ENCODE peak calls at places on chromosomes 13 and 19, in four cellular contexts. One of them, this sample, is unnamed. For H3K4me1 and H3K9me3, the result is how much of the 10 kb centered on the place peaks cover.

GRCh38 chr19:10612515-10613119 is 12.7 kb upstream of the SLC44A2 start:
- DNase-seq in cardiac muscle cell: no peak
- DNase-seq in A549: no peak
- DNase-seq in astrocyte: peak
- DNase-seq in this sample: peak

GRCh38 chr19:38989066-38989605 is 13.6 kb upstream of the FBXO17 start:
- DNase-seq in cardiac muscle cell: no peak
- DNase-seq in A549: no peak
- DNase-seq in astrocyte: peak
- DNase-seq in this sample: no peak

GRCh38 chr19:11382898-11383705 is 1.0 kb downstream of the EPOR start:
- DNase-seq in cardiac muscle cell: peak
- DNase-seq in A549: peak
- DNase-seq in astrocyte: no peak
- DNase-seq in this sample: peak

GRCh38 chr13:99347911-99348451 is 40.8 kb upstream of the GPR183 start:
- DNase-seq in cardiac muscle cell: no peak
- DNase-seq in A549: no peak
- DNase-seq in astrocyte: no peak
- DNase-seq in this sample: no peak

GRCh38 chr13:33927315-33927714 is 109.4 kb downstream of the RFC3 start:
- DNase-seq in cardiac muscle cell: peak
- DNase-seq in A549: no peak
- DNase-seq in astrocyte: peak
- DNase-seq in this sample: no peak

GRCh38 chr13:98022210-98022609 is 68.7 kb downstream of the IPO5 start:
- DNase-seq in cardiac muscle cell: peak
- DNase-seq in A549: no peak
- DNase-seq in astrocyte: peak
- DNase-seq in this sample: peak

GRCh38 chr19:7512400-7512851 is 3.5 kb upstream of the ZNF358 start:
- DNase-seq in cardiac muscle cell: no peak
- DNase-seq in A549: no peak
- DNase-seq in astrocyte: no peak
- DNase-seq in this sample: no peak

GRCh38 chr13:45396548-45397095 is 21.6 kb downstream of the SLC25A30 start:
- DNase-seq in cardiac muscle cell: peak
- DNase-seq in A549: no peak
- DNase-seq in astrocyte: no peak
- DNase-seq in this sample: no peak

GRCh38 chr13:35345992-35346391 is 130.5 kb downstream of the MAB21L1 start:
- DNase-seq in cardiac muscle cell: no peak
- DNase-seq in A549: no peak
- DNase-seq in astrocyte: no peak
- DNase-seq in this sample: no peak

GRCh38 chr19:11560404-11560988 is 1.5 kb upstream of the ELOF1 start:
- DNase-seq in cardiac muscle cell: peak
- DNase-seq in A549: no peak
- DNase-seq in astrocyte: peak
- DNase-seq in this sample: peak

GRCh38 chr19:1239796-1240737 is 1.5 kb upstream of the ATP5F1D start:
- DNase-seq in cardiac muscle cell: peak
- DNase-seq in A549: peak
- DNase-seq in astrocyte: peak
- DNase-seq in this sample: peak

GRCh38 chr19:34459614-34460013 is 21.9 kb upstream of the WTIP start:
- DNase-seq in cardiac muscle cell: no peak
- DNase-seq in A549: no peak
- DNase-seq in astrocyte: no peak
- DNase-seq in this sample: peak
- H3K4me1 ChIP-seq in cardiac muscle cell: under half
- H3K4me1 ChIP-seq in A549: under half
- H3K4me1 ChIP-seq in astrocyte: under half
- H3K4me1 ChIP-seq in this sample: under half

GRCh38 chr13:109737046-109737573 is 49.3 kb downstream of the IRS2 start:
- DNase-seq in cardiac muscle cell: no peak
- DNase-seq in A549: no peak
- DNase-seq in astrocyte: no peak
- DNase-seq in this sample: no peak
- TF ChIP-seq CTCF in cardiac muscle cell: no peak
- TF ChIP-seq CTCF in A549: no peak
- TF ChIP-seq CTCF in astrocyte: no peak
- TF ChIP-seq CTCF in this sample: no peak

GRCh38 chr19:27716922-27717321 is 1496.0 kb downstream of the UQCRFS1 start:
- DNase-seq in cardiac muscle cell: no peak
- DNase-seq in A549: no peak
- DNase-seq in astrocyte: no peak
- DNase-seq in this sample: no peak

GRCh38 chr19:27720155-27720554 is 1492.8 kb downstream of the UQCRFS1 start:
- DNase-seq in cardiac muscle cell: no peak
- DNase-seq in A549: no peak
- DNase-seq in astrocyte: no peak
- DNase-seq in this sample: no peak

GRCh38 chr19:27718262-27718661 is 1494.7 kb downstream of the UQCRFS1 start:
- DNase-seq in cardiac muscle cell: no peak
- DNase-seq in A549: no peak
- DNase-seq in astrocyte: no peak
- DNase-seq in this sample: no peak

GRCh38 chr19:27717825-27718224 is 1495.1 kb downstream of the UQCRFS1 start:
- DNase-seq in cardiac muscle cell: no peak
- DNase-seq in A549: no peak
- DNase-seq in astrocyte: no peak
- DNase-seq in this sample: no peak

GRCh38 chr19:27719034-27719433 is 1493.9 kb downstream of the UQCRFS1 start:
- DNase-seq in cardiac muscle cell: no peak
- DNase-seq in A549: no peak
- DNase-seq in astrocyte: no peak
- DNase-seq in this sample: no peak
- H3K9me3 ChIP-seq in cardiac muscle cell: under half
- H3K9me3 ChIP-seq in A549: half or more
- H3K9me3 ChIP-seq in astrocyte: under half
- H3K9me3 ChIP-seq in this sample: under half

DNA sequence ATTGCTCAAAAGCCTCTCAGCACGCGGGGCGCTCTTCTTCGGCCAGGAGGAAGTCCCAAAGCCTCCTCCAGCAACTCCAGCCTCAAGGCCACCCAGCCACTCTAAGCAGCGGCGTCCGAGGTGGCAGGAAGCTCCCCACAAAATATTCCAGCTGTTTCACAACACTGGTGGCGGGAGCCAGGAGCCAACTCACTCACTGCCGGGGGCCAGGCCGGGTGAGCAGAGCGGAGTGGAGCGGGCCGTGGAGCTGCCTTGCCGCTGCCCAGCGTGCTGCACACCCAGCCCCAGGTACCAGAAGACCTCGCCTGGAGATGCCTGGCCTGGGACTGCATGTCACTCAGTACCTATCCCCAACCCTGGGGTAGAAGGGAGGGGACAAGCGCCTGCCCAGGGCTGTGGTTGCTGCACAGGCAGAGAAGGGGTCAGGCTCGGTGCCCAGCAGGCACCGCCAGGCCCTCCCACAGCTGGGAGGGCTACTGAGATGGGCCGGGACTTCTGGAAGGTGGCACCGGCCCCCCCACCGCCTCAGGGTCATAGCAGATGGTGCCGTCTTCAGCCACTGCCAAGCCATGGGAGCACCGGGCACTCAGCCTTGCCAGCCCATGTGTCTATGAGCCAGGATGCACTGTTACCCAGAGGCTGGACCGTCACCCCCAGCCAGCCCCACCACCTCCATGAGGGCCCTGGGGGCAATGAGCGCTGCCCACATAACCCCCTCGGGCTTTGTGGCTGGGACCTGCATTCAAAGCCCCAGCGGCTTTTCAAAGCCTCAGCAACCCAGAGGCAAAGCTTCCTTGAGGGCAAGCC is 59.2 kb downstream of the MLLT1 start:
- DNase-seq in cardiac muscle cell: peak
- DNase-seq in A549: no peak
- DNase-seq in astrocyte: no peak
- DNase-seq in this sample: peak
- H3K4me1 ChIP-seq in cardiac muscle cell: under half
- H3K4me1 ChIP-seq in A549: under half
- H3K4me1 ChIP-seq in astrocyte: under half
- H3K4me1 ChIP-seq in this sample: under half

GRCh38 chr13:112443191-112444000 is 67.2 kb downstream of the SPACA7 start:
- DNase-seq in cardiac muscle cell: no peak
- DNase-seq in A549: no peak
- DNase-seq in astrocyte: no peak
- DNase-seq in this sample: peak
- TF ChIP-seq CTCF in cardiac muscle cell: peak
- TF ChIP-seq CTCF in A549: no peak
- TF ChIP-seq CTCF in astrocyte: no peak
- TF ChIP-seq CTCF in this sample: no peak

GRCh38 chr13:41611385-41611784 is 154.0 kb downstream of the RGCC start:
- DNase-seq in cardiac muscle cell: no peak
- DNase-seq in A549: no peak
- DNase-seq in astrocyte: no peak
- DNase-seq in this sample: no peak

GRCh38 chr13:41613471-41613870 is 156.1 kb downstream of the RGCC start:
- DNase-seq in cardiac muscle cell: no peak
- DNase-seq in A549: no peak
- DNase-seq in astrocyte: no peak
- DNase-seq in this sample: no peak

GRCh38 chr13:41614671-41615519 is 157.5 kb downstream of the RGCC start:
- DNase-seq in cardiac muscle cell: peak
- DNase-seq in A549: no peak
- DNase-seq in astrocyte: peak
- DNase-seq in this sample: no peak

GRCh38 chr13:41613984-41614581 is 156.7 kb downstream of the RGCC start:
- DNase-seq in cardiac muscle cell: peak
- DNase-seq in A549: no peak
- DNase-seq in astrocyte: peak
- DNase-seq in this sample: no peak

DNA sequence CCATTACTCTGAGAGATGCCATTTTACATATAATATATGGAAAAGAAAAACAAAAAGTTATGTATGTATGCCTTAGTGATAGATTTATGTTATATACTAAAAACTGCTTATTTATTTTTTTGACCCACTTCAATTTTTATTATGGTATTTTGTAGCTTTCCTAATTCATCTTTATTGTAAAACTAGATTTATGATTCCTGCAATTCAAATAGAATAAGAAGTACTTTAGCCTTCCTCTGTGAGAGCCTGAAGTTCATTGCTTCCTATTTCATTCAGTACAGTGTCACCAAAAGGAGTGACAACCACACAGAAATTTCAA is 158.1 kb downstream of the RGCC start:
- DNase-seq in cardiac muscle cell: no peak
- DNase-seq in A549: no peak
- DNase-seq in astrocyte: no peak
- DNase-seq in this sample: no peak
- H3K9me3 ChIP-seq in cardiac muscle cell: under half
- H3K9me3 ChIP-seq in A549: under half
- H3K9me3 ChIP-seq in astrocyte: under half
- H3K9me3 ChIP-seq in this sample: under half

DNA sequence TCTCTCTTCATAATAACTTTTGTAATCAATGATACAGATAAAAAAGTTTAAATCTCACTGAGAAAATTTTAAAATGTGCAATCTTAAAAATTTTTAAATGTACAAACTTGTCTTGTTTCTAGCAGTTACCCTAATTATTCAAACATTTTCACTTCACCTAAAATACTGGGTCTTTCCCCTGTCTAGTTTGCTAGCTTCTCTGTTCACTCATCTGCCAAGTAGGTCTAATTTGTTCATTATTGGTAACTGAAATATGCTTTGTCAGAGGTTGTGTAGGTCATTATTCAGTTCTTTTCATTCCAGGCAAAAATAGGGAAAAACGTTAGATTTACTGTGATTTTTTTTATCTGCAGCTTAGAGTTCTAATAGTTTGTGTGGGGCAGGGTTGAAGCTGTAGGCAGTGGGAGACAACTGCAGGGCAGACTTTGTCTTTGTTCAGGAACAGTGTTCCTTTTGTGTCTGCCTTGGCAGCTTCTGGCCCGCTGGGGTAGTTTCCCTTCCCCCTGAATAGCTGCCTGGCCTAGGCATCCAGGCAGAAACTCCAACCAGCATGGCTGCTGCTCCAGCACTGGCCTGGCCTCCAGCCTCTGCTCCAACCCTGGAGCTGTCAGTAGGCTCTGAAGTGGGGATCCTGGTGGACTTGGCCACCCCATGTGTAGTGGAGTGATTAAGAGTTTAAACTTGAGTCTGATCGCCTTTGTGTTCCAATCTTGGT is 48.5 kb downstream of the WDFY2 start:
- DNase-seq in cardiac muscle cell: no peak
- DNase-seq in A549: no peak
- DNase-seq in astrocyte: no peak
- DNase-seq in this sample: no peak
- H3K4me1 ChIP-seq in cardiac muscle cell: under half
- H3K4me1 ChIP-seq in A549: half or more
- H3K4me1 ChIP-seq in astrocyte: under half
- H3K4me1 ChIP-seq in this sample: under half

DNA sequence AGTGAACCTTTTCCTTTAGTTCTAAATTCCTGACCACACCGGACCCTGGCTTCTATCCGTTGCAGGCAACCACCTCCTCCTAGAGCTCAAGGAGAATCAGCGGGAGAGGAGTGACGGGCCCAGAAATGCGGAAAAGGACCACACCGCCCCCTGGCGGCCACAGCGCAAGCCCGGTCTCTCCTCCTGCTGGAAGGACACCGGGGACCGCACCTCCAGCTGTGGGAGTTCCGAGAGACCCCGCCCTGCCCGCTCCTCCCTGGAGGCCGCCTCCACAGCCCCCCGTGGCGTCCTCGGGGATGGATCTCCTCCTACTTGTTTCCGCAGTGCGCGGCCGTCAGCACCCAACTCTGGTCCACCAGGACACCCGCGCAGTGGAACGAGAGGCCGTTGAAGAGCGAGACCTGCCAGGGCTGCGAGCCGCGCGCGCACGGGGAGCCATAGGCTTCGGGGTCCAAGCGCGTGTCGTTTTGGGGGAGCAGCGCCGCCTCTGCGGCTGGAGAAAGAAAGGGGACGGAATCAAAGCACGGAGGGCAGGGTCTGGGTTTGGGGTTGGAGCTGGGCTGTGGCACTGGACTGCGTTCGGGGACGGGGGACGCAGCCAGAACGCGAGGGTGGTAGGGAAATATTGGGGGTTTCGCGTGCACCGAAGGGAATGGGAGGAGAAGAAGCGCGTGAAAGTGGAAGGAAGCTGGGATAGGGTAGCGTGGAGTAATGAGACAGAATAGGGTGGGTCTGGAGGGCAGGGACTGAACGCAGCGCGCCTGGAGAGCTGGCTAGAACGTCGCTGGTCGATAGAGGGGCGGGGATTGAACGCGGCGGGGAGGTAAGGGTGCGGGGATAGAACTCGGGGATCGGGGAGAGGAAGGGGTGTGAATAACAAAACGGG is 2.5 kb downstream of the KLK10 start:
- DNase-seq in cardiac muscle cell: peak
- DNase-seq in A549: peak
- DNase-seq in astrocyte: no peak
- DNase-seq in this sample: peak
- TF ChIP-seq CTCF in cardiac muscle cell: peak
- TF ChIP-seq CTCF in A549: peak
- TF ChIP-seq CTCF in astrocyte: no peak
- TF ChIP-seq CTCF in this sample: no peak